ENCODE peak calls at places on chromosomes 12 and 14, in five cellular contexts. N is esophagus muscularis mucosa, A is Peyer's patch, O is K562, D is testis. T is an unnamed sample. For H3K36me3, the result is how much of the 10 kb centered on the place peaks cover.

GRCh38 chr12:72865921-72866320 is 593.8 kb downstream of the TRHDE start:
- DNase-seq in O (no peak), N (no peak), D (no peak), A (no peak), T (no peak)

GRCh38 chr12:112909693-112910092 is 2.9 kb downstream of the OAS1 start:
- DNase-seq in O (no peak), N (no peak), D (no peak), A (no peak), T (no peak)

GRCh38 chr14:68216072-68216471 is 396.5 kb downstream of the RAD51B start:
- DNase-seq in D (no peak), O (no peak), N (no peak), A (no peak), T (no peak)

GRCh38 chr12:131222271-131223139 is 268.8 kb downstream of the ADGRD1 start:
- DNase-seq in D (no peak), N (no peak), O (no peak), A (no peak), T (no peak)

GRCh38 chr12:87924149-87924548 is 105.1 kb downstream of the C12orf50 start:
- DNase-seq in N (no peak), O (no peak), A (no peak), D (no peak), T (no peak)

GRCh38 chr12:20404576-20405346 is 36.4 kb downstream of the PDE3A start:
- DNase-seq in N (no peak), O (no peak), D (peak), A (peak), T (no peak)

GRCh38 chr12:107219301-107219700 is 126.0 kb upstream of the CRY1 start:
- DNase-seq in O (no peak), A (no peak), D (no peak), N (no peak), T (no peak)

GRCh38 chr12:52201520-52201839 is 9.7 kb upstream of the KRT80 start:
- DNase-seq in A (no peak), D (no peak), N (no peak), O (no peak), T (peak)

GRCh38 chr14:54894995-54895394 is 7.6 kb downstream of the GCH1 start:
- DNase-seq in A (no peak), N (no peak), O (no peak), D (peak), T (no peak)

GRCh38 chr12:46385439-46385838 is 12.9 kb upstream of the SLC38A2 start:
- DNase-seq in N (no peak), A (no peak), D (no peak), O (no peak), T (no peak)

DNA sequence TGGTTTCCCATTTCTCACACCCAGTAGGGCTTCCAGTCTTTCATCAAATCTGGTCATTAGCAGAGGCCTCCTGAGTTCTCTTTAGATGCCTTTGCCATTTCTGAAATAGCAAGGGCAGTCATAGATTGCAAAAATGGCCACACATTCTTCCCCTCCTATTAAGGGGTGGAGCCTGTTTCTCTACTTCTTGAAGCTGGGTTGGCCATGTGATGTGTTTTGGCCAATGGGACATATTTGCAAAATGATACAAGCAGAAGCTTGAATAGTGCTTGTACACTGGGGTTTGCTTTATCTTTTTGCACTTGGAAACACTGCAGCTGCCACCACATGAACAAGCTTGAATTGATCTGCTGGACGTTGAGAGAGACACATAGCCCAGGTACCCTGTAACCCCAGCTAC is 109.3 kb downstream of the VRK1 start:
- DNase-seq in D (no peak), N (no peak), A (no peak), O (no peak), T (no peak)
- H3K36me3 ChIP-seq in D (under half), N (under half), A (under half), O (under half), T (under half)

GRCh38 chr12:132986001-132986884 is at the start of gene ZNF26:
- DNase-seq in N (peak), O (peak), D (peak), A (peak), T (peak)
- H3K27ac ChIP-seq in N (peak), O (peak), D (peak), A (peak), T (peak)

DNA sequence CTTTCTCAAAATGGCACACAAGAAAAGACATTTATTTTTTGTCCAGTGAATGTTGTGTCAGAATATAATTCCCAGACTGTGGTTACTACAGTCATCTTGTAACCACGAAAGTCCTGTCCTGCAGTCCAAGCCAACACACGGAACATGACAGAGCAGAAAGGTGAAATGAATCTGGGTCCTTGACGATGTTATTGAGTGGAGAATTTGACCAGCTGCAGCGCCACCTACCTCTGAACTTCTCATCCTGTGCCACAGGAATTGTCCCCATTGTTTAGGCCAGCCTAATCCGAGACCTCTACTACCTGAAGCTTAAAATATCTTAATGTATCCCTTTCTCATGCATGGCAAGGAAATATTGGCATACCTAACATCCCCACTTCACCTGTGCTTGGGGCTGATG is 64.1 kb upstream of the OTX2 start:
- DNase-seq in O (no peak), N (no peak), D (peak), A (no peak), T (peak)
- TF ChIP-seq CTCF in O (peak), N (no peak), D (no peak), A (peak), T (peak)

GRCh38 chr14:65492277-65492676 is 79.7 kb downstream of the FUT8 start:
- DNase-seq in N (no peak), D (no peak), O (no peak), A (no peak), T (no peak)
- H3K36me3 ChIP-seq in N (under half), D (under half), O (under half), A (under half), T (under half)

GRCh38 chr12:98645572-98646067 is 530 bp downstream of the APAF1 start:
- DNase-seq in O (peak), N (no peak), D (peak), A (peak), T (peak)

GRCh38 chr12:98644433-98644711 is 216 bp downstream of the IKBIP start:
- DNase-seq in N (no peak), D (no peak), A (peak), O (peak), T (peak)

GRCh38 chr12:98644712-98645571 is at the start of the genes APAF1 and IKBIP:
- DNase-seq in D (peak), O (peak), N (peak), A (peak), T (peak)

DNA sequence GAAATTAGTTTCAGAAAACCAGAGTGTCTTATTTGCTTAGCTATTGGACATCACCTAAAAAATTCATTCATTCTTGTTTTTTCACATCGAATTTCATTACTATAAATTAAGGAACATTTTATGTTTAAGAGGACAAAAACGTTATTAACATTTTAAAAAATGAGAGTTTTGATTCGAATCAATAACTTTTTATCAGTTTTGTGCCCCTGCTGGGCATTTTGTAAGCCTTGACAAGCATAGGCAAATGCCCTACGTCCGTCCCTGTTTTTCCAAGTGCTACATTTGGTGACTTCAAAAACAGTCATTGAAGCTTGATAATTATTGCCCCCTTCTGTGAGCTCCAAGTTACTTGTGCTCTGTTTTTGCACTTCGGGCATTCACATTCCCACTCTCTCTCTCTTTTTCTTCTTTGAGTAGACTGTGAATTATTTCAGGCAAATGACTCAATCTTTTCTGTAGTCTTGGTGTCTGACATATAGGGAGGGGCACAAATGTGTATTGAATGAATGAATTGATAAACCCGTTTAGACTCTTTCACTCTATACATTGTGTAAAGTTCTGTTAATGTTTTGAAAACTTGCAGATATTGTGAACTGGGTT is 1.2 kb downstream of the APAF1 start:
- DNase-seq in A (no peak), D (no peak), N (no peak), O (no peak), T (no peak)
- H3K27ac ChIP-seq in A (no peak), D (no peak), N (peak), O (peak), T (no peak)